ENCODE peak calls at places on chromosomes 7 and 10, in four cellular contexts. H is HepG2, D is WTC11, M is GM12878. F is an unnamed sample.
A peak's percentile ranks its signal among the peaks of the same experiment; 100 is the strongest.

GRCh38 chr7:16223963-16224707 is 197.2 kb downstream of the CRPPA start:
- DNase-seq in H (no peak), D (no peak), M (no peak), F (no peak)

GRCh38 chr7:117012284-117013174 is 59.2 kb downstream of the ST7 start:
- DNase-seq in H (peak; percentile 22), D (no peak), M (peak; percentile 46), F (peak; percentile 48)

GRCh38 chr10:92045641-92046106 is 122.1 kb downstream of the BTAF1 start:
- DNase-seq in H (no peak), D (peak; percentile 42), M (no peak), F (no peak)

GRCh38 chr7:143258830-143259229 is 4.4 kb upstream of the GSTK1 start:
- DNase-seq in H (no peak), D (no peak), M (peak; percentile 20), F (no peak)

GRCh38 chr7:39615350-39615975 is 7.9 kb upstream of the RALA start:
- DNase-seq in H (no peak), D (no peak), M (no peak), F (no peak)

GRCh38 chr10:88156341-88156740 is 292.9 kb downstream of the PTEN start:
- DNase-seq in H (no peak), D (no peak), M (no peak), F (no peak)

GRCh38 chr10:61159253-61159652 is 215.3 kb upstream of the RHOBTB1 start:
- DNase-seq in H (no peak), D (no peak), M (no peak), F (no peak)

GRCh38 chr7:158778476-158778875 is 50.8 kb downstream of the ESYT2 start:
- DNase-seq in H (no peak), D (no peak), M (no peak), F (no peak)

GRCh38 chr7:20083781-20084180 is 133.4 kb downstream of the MACC1 start:
- DNase-seq in H (no peak), D (no peak), M (no peak), F (no peak)

GRCh38 chr7:158113321-158114025 is 474.1 kb downstream of the PTPRN2 start:
- DNase-seq in H (no peak), D (no peak), M (no peak), F (no peak)

GRCh38 chr7:145219461-145219860 is 383.6 kb upstream of the TPK1 start:
- DNase-seq in H (no peak), D (no peak), M (no peak), F (no peak)

GRCh38 chr10:109998513-109998912 is 9.3 kb upstream of the ADD3 start:
- DNase-seq in H (no peak), D (no peak), M (no peak), F (no peak)

GRCh38 chr7:131909151-131909768 is 352.8 kb upstream of the PODXL start:
- DNase-seq in H (no peak), D (peak; percentile 59), M (no peak), F (peak; percentile 72)

GRCh38 chr10:6953131-6953834 is 373.2 kb upstream of the PRKCQ start:
- DNase-seq in H (no peak), D (no peak), M (no peak), F (no peak)

GRCh38 chr7:105215182-105215581 is 173.5 kb downstream of the SRPK2 start:
- DNase-seq in H (no peak), D (no peak), M (no peak), F (no peak)

GRCh38 chr10:1411451-1411850 is 325.9 kb downstream of the ADARB2 start:
- DNase-seq in H (no peak), D (no peak), M (no peak), F (no peak)

GRCh38 chr7:134826105-134826504 is 46.7 kb downstream of the CALD1 start:
- DNase-seq in H (no peak), D (no peak), M (no peak), F (no peak)

GRCh38 chr7:33061282-33061928 is 1.2 kb downstream of the NT5C3A start:
- DNase-seq in H (no peak), D (no peak), M (no peak), F (no peak)

GRCh38 chr7:70334295-70334694 is 736.0 kb downstream of the AUTS2 start:
- DNase-seq in H (no peak), D (no peak), M (no peak), F (no peak)

GRCh38 chr7:35036361-35037171 is 719 bp downstream of the DPY19L1 start:
- DNase-seq in H (peak; percentile 46), D (peak; percentile 63), M (no peak), F (peak; percentile 80)

GRCh38 chr7:47405921-47406765 is 175.8 kb downstream of the TNS3 start:
- DNase-seq in H (peak; percentile 63), D (no peak), M (no peak), F (no peak)

GRCh38 chr7:49643321-49643720 is 130.1 kb upstream of the VWC2 start:
- DNase-seq in H (no peak), D (no peak), M (no peak), F (no peak)

GRCh38 chr10:93437000-93437945 is 44.9 kb downstream of the MYOF start:
- DNase-seq in H (peak; percentile 71), D (peak; percentile 43), M (no peak), F (no peak)

GRCh38 chr10:15223174-15223573 is 54.7 kb upstream of the NMT2 start:
- DNase-seq in H (no peak), D (no peak), M (no peak), F (no peak)

GRCh38 chr7:51786284-51786683 is 469.7 kb upstream of the COBL start:
- DNase-seq in H (no peak), D (no peak), M (no peak), F (no peak)

GRCh38 chr7:106061301-106061979 is 50.7 kb downstream of the SYPL1 start:
- DNase-seq in H (no peak), D (no peak), M (no peak), F (no peak)

GRCh38 chr10:91220954-91221696 is 662 bp downstream of the PCGF5 start:
- DNase-seq in H (no peak), D (peak; percentile 39), M (no peak), F (no peak)

GRCh38 chr7:6293202-6293601 is 20.8 kb upstream of the CYTH3 start:
- DNase-seq in H (no peak), D (no peak), M (no peak), F (no peak)

GRCh38 chr10:34168429-34168828 is 646.7 kb downstream of the PARD3 start:
- DNase-seq in H (no peak), D (no peak), M (no peak), F (no peak)

DNA sequence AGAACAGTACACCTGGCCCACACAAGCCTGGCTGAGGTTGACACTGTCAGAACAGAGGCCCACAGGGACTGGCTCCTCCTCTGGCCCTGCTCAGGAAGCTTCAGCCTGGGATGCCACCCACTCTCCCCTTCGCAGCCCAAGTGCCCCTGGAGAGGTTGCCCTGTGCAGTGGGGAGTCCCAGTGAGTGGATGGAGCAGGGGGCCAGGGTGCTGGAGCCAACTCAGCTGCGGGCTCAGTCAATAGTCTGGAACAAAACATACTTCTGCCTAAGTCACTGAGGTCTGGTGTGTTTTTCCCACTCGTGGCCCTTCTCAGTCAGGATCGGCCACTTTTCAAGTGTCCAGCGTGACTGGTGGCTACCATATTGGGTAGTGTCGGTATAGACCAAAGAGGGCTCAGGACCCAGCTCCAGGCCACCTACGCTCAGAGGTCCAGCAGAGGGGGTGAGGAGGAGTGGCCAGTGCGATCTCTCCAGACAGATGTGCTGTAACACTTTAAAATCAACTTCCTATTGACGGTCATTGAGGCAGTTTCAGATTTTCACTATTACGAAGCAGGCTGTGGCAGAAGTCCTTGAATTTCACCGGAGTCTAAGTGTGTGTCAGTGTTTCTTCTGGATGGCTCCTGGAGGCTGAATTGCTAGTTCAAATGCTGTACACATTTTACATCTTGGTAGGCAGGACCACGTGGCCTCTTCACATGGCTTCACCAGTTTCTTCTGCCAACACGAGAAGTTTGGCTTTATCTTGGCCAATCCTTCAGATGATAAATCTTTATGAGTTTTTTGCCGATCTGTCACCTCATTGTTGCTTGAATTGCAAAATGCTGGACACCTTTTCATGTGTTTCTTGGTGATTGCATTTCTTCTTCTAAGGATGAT is 994 bp upstream of the GCK start:
- DNase-seq in H (no peak), D (no peak), M (no peak), F (no peak)
- TF ChIP-seq USF2 in H (no peak), D (no peak), M (no peak), F (no peak)

GRCh38 chr10:70634011-70634410 is 31.5 kb upstream of the PRF1 start:
- DNase-seq in H (no peak), D (peak; percentile 57), M (no peak), F (no peak)
- TF ChIP-seq USF2 in H (no peak), D (no peak), M (no peak), F (no peak)

GRCh38 chr7:139109983-139110411 is 477 bp upstream of the ZC3HAV1 start:
- DNase-seq in H (no peak), D (no peak), M (no peak), F (no peak)

GRCh38 chr7:139106959-139107358 is 2.6 kb downstream of the ZC3HAV1 start:
- DNase-seq in H (no peak), D (no peak), M (no peak), F (no peak)

GRCh38 chr7:139111147-139111546 is 1.6 kb upstream of the ZC3HAV1 start:
- DNase-seq in H (no peak), D (no peak), M (no peak), F (no peak)

GRCh38 chr7:139109188-139109982 is at the start of gene ZC3HAV1:
- DNase-seq in H (peak; percentile 76), D (peak; percentile 69), M (no peak), F (peak; percentile 92)

DNA sequence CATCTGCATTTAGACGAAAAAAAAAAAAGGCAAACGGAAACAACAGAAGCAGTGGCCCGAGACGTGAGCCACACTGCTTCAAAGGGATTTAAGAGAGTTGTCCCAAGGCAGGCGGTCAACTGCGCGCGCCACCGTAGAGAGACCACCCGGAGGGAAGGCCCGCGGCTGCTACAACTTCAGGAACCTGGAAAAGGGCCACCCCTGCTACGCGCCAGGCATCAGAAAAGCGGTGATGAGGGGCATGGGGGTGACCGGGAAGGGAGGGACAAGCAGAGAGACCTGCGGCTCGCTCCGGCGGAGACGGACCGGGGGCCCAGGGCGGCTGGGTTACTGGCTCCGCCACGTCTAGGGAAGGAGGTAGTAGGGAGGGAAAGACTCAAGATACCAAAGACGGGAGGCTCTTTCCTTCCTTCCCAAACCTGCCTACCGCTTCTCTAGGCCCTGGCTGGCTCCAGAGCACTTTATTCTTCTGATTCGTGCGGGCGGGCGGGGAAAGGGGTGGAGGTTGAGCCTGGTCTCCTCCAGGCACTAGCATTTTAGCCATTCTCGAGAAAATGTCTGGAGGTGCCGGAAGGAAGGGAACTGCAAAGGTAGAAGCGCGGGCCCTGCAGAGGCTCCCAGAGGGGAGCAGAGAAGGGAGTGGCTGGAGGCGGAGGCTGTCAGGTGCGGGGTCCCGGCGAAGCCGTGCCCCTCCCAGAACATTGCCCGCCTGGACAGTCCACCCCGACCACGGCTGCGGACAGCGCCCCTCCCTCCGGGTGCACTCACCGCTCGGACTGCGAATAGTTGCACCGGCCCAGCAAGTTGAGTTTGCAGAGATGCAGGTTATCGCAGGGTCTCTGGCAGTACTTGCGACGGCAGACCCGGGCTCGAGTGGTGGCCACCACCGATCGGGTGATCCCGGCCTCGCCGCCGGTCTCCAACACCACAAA is 998 bp downstream of the ZC3HAV1 start:
- DNase-seq in H (no peak), D (peak; percentile 60), M (no peak), F (no peak)
- TF ChIP-seq USF2 in H (no peak), D (no peak), M (no peak), F (no peak)

DNA sequence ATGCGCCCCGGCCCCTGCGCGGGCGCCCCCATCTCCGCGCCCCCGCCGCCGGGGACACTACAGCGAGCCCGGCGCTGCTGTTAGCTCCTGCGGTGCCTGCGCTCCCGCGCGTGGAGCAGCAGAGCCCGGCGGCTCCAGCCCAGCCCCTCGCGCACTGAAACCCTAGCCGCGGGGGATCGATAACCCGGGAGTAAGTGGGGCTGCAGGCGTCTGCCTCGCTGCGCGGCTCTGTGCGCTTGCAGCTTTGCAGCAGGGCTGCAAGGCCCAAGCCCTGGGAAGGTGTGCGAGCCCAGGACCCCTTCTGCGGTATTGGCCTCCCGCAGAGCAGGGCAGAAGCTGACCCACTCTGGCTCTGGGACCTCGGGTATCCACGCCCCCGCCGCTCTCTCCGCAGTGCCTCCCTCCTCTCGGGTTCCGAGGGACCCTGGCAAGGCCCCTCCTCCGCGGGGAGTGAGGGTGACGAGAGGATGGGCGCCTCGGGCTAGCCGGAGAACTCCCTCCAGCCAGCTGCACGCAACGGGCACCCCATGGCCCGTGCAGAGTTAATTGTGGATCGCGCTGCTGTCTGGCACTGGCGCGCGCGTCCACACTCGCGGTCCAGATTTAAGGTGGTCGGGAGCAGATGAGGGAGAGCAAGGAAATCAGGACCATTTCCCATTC is 2.2 kb downstream of the SHH start:
- DNase-seq in H (no peak), D (no peak), M (no peak), F (no peak)
- TF ChIP-seq USF2 in H (no peak), D (no peak), M (no peak), F (no peak)